ENCODE peak calls at places on chromosomes 1 and 21, in seven cellular contexts. Y is prostate gland; X is GM23248; S is stomach; L is WERI-Rb-1; B is fibroblast of lung; N is CD4-positive, alpha-beta memory T cell. R is an unnamed sample.
A peak's percentile ranks its signal among the peaks of the same experiment; 100 is the strongest.

GRCh38 chr1:53545663-53546408 is 86.6 kb downstream of the DMRTB1 start:
- DNase-seq in Y (no peak), X (peak; percentile 80), S (no peak), L (peak; percentile 4), B (no peak), N (no peak), R (no peak)

GRCh38 chr1:180235077-180235501 is 5.0 kb downstream of the LHX4 start:
- DNase-seq in Y (no peak), X (no peak), S (no peak), L (no peak), B (no peak), N (no peak), R (no peak)

GRCh38 chr1:9822897-9823692 is 670 bp downstream of the CLSTN1 start:
- DNase-seq in Y (no peak), X (peak; percentile 60), S (no peak), L (no peak), B (peak; percentile 26), N (no peak), R (no peak)

GRCh38 chr1:65063025-65063424 is 85.0 kb upstream of the AK4 start:
- DNase-seq in Y (no peak), X (no peak), S (no peak), L (no peak), B (no peak), N (no peak), R (no peak)

GRCh38 chr1:77031101-77031662 is 163.9 kb downstream of the ST6GALNAC5 start:
- DNase-seq in Y (no peak), X (peak; percentile 78), S (no peak), L (no peak), B (peak; percentile 55), N (no peak), R (no peak)

GRCh38 chr1:93251966-93252365 is 71.4 kb downstream of the CCDC18 start:
- DNase-seq in Y (no peak), X (no peak), S (no peak), L (no peak), B (no peak), N (no peak), R (no peak)

GRCh38 chr1:67683736-67684525 is 1.1 kb upstream of the GADD45A start:
- DNase-seq in Y (no peak), X (peak; percentile 76), S (no peak), L (no peak), B (peak; percentile 76), N (no peak), R (no peak)

GRCh38 chr1:67534627-67535065 is 104.4 kb upstream of the SERBP1 start:
- DNase-seq in Y (no peak), X (peak; percentile 52), S (no peak), L (no peak), B (peak; percentile 73), N (no peak), R (no peak)

GRCh38 chr1:175193339-175193950 is 869 bp upstream of the KIAA0040 start:
- DNase-seq in Y (no peak), X (peak; percentile 10), S (no peak), L (no peak), B (no peak), N (no peak), R (no peak)

GRCh38 chr21:41758550-41758949 is 8.3 kb downstream of the RIPK4 start:
- DNase-seq in Y (no peak), X (peak; percentile 25), S (peak; percentile 54), L (no peak), B (no peak), N (no peak), R (no peak)

GRCh38 chr1:119083980-119084379 is 56.5 kb downstream of the WARS2 start:
- DNase-seq in Y (no peak), X (no peak), S (no peak), L (no peak), B (no peak), N (no peak), R (no peak)

GRCh38 chr1:160158534-160158933 is 7.1 kb downstream of the ATP1A4 start:
- DNase-seq in Y (no peak), X (no peak), S (no peak), L (no peak), B (no peak), N (no peak), R (no peak)

GRCh38 chr1:9233241-9233941 is 1.2 kb upstream of the H6PD start:
- DNase-seq in Y (peak; percentile 32), X (peak; percentile 92), S (peak; percentile 70), L (no peak), B (peak; percentile 54), N (no peak), R (no peak)

GRCh38 chr21:16908087-16908486 is 604.8 kb upstream of the CXADR start:
- DNase-seq in Y (peak; percentile 54), X (peak; percentile 22), S (no peak), L (no peak), B (peak; percentile 80), N (no peak), R (no peak)

GRCh38 chr1:55235722-55236121 is 20.6 kb upstream of the USP24 start:
- DNase-seq in Y (no peak), X (peak; percentile 88), S (no peak), L (no peak), B (peak; percentile 88), N (no peak), R (no peak)

GRCh38 chr1:2929335-2929734 is 91.9 kb upstream of the ACTRT2 start:
- DNase-seq in Y (no peak), X (no peak), S (no peak), L (no peak), B (no peak), N (no peak), R (no peak)

GRCh38 chr1:2930971-2931721 is 90.1 kb upstream of the ACTRT2 start:
- DNase-seq in Y (no peak), X (no peak), S (no peak), L (no peak), B (no peak), N (no peak), R (no peak)

GRCh38 chr1:2931722-2932401 is 89.4 kb upstream of the ACTRT2 start:
- DNase-seq in Y (no peak), X (no peak), S (no peak), L (no peak), B (no peak), N (no peak), R (no peak)

GRCh38 chr1:2928733-2929325 is 92.4 kb upstream of the ACTRT2 start:
- DNase-seq in Y (no peak), X (no peak), S (no peak), L (peak; percentile 64), B (no peak), N (no peak), R (no peak)

DNA sequence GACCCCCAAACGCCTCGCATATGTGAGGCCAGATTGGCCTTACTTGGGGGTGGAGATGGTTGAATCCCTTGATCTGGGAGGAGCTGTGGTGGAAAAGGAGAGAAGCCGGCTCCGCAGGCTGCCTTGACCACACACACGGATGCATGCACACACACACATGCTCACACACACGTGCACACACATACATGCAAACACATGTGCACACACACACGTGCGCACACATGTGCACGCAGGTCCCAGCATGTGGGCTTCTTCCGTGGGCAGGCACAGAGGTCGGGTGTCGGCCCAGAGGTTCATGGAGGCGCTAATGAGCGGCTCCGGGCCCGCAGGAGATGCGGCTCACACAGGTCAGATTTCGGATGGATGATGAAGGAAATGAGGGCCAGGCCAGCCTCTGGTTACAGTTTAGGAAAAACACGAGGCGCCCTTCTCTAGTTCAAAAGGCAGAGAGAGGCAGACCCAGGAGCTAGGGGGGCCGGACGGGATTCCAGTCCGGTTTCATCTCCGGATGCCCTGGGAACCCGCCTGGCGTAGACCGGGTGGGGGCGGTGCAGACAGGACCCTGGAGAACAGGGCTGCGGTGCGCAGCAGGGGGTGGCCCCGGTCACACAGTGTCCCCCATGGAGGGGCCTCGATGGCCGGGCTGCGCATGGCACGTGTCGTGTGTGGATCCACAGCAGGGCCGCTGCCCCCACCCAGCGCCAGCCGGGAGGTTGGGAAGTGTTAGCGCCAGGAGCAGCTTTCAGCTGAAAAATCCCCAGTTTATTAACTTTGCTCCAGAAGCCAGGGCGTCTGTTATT is 91.1 kb upstream of the ACTRT2 start:
- DNase-seq in Y (no peak), X (no peak), S (no peak), L (no peak), B (no peak), N (no peak), R (no peak)
- H3K9me3 ChIP-seq in Y (no peaks in the 10 kb centered on the region), X (no peaks in the 10 kb centered on the region), S (no peaks in the 10 kb centered on the region), L (no peaks in the 10 kb centered on the region), B (no peaks in the 10 kb centered on the region), N (no peaks in the 10 kb centered on the region), R (no peaks in the 10 kb centered on the region)

DNA sequence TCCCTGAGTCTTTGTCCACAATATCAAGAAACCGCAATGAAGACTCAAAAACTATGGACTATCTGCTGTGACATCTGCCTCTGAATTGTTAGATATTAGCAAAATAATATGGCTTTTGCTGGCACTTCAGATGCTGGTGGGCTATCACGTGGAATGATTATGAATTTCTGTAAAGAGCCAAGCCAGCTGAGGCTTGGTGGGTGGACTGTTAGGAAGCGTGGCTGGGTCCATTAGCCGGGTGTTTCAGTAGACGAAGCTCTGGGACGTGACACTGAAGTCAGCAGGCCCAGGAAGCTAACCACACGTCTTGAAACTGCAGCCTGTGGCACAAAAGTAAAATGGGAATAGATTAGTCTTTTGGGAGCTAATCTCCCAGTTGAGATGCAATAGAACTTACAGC is 780.0 kb upstream of the TPTE start:
- DNase-seq in Y (no peak), X (no peak), S (no peak), L (no peak), B (no peak), N (no peak), R (no peak)
- H3K9me3 ChIP-seq in Y (no peaks in the 10 kb centered on the region), X (no peaks in the 10 kb centered on the region), S (peaks cover 70% of the 10 kb centered on the region), L (no peaks in the 10 kb centered on the region), B (no peaks in the 10 kb centered on the region), N (no peaks in the 10 kb centered on the region), R (no peaks in the 10 kb centered on the region)

DNA sequence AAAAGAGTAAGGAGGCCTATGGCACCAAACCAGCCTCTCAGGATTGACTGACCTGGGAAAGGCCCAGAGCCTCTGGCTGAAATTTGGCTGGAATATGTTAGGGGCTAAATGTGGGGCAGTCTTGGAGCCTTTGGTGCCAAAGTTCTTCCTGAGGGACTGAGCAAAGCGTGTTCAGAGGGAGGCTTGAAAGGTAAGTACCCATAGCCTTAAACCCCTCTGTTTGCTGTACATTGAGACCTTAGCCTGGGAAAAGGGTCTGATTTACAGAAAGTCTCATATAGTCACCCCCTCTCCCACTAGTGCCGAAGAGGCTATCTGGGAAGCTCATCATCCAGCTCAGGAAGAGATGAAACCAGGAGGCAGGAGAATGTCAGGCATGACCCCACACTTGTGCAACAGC is at the start of gene LCE4A:
- DNase-seq in Y (no peak), X (no peak), S (no peak), L (no peak), B (no peak), N (no peak), R (no peak)
- H3K9me3 ChIP-seq in Y (no peaks in the 10 kb centered on the region), X (no peaks in the 10 kb centered on the region), S (peaks cover 4% of the 10 kb centered on the region), L (peaks cover 2% of the 10 kb centered on the region), B (no peaks in the 10 kb centered on the region), N (no peaks in the 10 kb centered on the region), R (no peaks in the 10 kb centered on the region)

GRCh38 chr1:244788493-244789275 is 46.8 kb upstream of the COX20 start:
- DNase-seq in Y (no peak), X (no peak), S (no peak), L (no peak), B (no peak), N (no peak), R (no peak)

GRCh38 chr1:244789276-244789580 is 46.2 kb upstream of the COX20 start:
- DNase-seq in Y (no peak), X (no peak), S (no peak), L (no peak), B (no peak), N (no peak), R (no peak)

GRCh38 chr1:244792188-244792850 is 43.1 kb upstream of the COX20 start:
- DNase-seq in Y (no peak), X (peak; percentile 59), S (no peak), L (no peak), B (peak; percentile 72), N (no peak), R (no peak)

GRCh38 chr1:244789731-244790130 is 45.7 kb upstream of the COX20 start:
- DNase-seq in Y (no peak), X (no peak), S (no peak), L (no peak), B (no peak), N (no peak), R (no peak)

GRCh38 chr1:244791061-244791460 is 44.4 kb upstream of the COX20 start:
- DNase-seq in Y (no peak), X (peak; percentile 14), S (no peak), L (no peak), B (no peak), N (no peak), R (no peak)
- H3K9me3 ChIP-seq in Y (no peaks in the 10 kb centered on the region), X (no peaks in the 10 kb centered on the region), S (no peaks in the 10 kb centered on the region), L (no peaks in the 10 kb centered on the region), B (no peaks in the 10 kb centered on the region), N (no peaks in the 10 kb centered on the region), R (no peaks in the 10 kb centered on the region)

R was measured in T-helper 17 cell.